ENCODE peak calls at places on chromosomes 2 and 18, in six cellular contexts. U, L, M, W, V and K are unnamed samples. For H3K4me1, the result is how much of the 10 kb centered on the place peaks cover.

GRCh38 chr18:77206676-77207370 is 42.8 kb upstream of the GALR1 start:
- DNase-seq in U (no peak), W (peak), M (no peak), L (no peak), V (no peak), K (no peak)

GRCh38 chr2:202178342-202178958 is 59.9 kb downstream of the SUMO1 start:
- DNase-seq in M (peak), U (peak), V (peak), W (peak), L (peak), K (peak)

GRCh38 chr2:45652090-45653050 is 895 bp downstream of the PRKCE start:
- DNase-seq in U (peak), W (peak), V (no peak), M (peak), L (no peak), K (peak)

GRCh38 chr2:85053802-85054201 is 79.4 kb upstream of the TCF7L1 start:
- DNase-seq in W (peak), L (no peak), V (no peak), M (no peak), U (no peak), K (no peak)

GRCh38 chr2:104736026-104736425 is 117.9 kb upstream of the POU3F3 start:
- DNase-seq in U (no peak), V (no peak), W (peak), L (no peak), M (no peak), K (no peak)

GRCh38 chr2:110794390-110794789 is 62.0 kb downstream of the ACOXL start:
- DNase-seq in M (no peak), W (no peak), V (no peak), U (no peak), L (no peak), K (no peak)

GRCh38 chr2:184685999-184686841 is 87.9 kb downstream of the ZNF804A start:
- DNase-seq in W (peak), V (no peak), M (no peak), U (no peak), L (no peak), K (no peak)

GRCh38 chr2:191115391-191115790 is 35.4 kb downstream of the STAT4 start:
- DNase-seq in L (no peak), V (peak), M (no peak), W (peak), U (no peak), K (no peak)

GRCh38 chr18:6623278-6623677 is 106.2 kb upstream of the ARHGAP28 start:
- DNase-seq in U (no peak), L (no peak), W (no peak), V (no peak), M (no peak), K (no peak)

GRCh38 chr2:29374823-29375222 is 259.6 kb downstream of the CLIP4 start:
- DNase-seq in M (peak), V (no peak), W (no peak), U (no peak), L (no peak), K (no peak)

GRCh38 chr2:54757496-54757895 is 34.0 kb downstream of the EML6 start:
- DNase-seq in U (no peak), L (peak), W (peak), M (peak), V (no peak), K (peak)

GRCh38 chr2:108982259-108982679 is 6.8 kb downstream of the EDAR start:
- DNase-seq in M (no peak), V (no peak), L (no peak), U (no peak), W (no peak), K (no peak)

GRCh38 chr2:185970148-185970852 is 231.7 kb downstream of the FSIP2 start:
- DNase-seq in M (no peak), U (no peak), L (no peak), W (peak), V (no peak), K (no peak)

GRCh38 chr2:153519260-153519875 is 40.8 kb upstream of the RPRM start:
- DNase-seq in W (peak), L (peak), U (peak), V (peak), M (peak), K (peak)

GRCh38 chr2:179592167-179592936 is 269.1 kb downstream of the ZNF385B start:
- DNase-seq in W (peak), L (no peak), M (no peak), U (no peak), V (no peak), K (no peak)

GRCh38 chr2:159891917-159892691 is 94.1 kb upstream of the CD302 start:
- DNase-seq in U (no peak), L (peak), M (peak), W (peak), V (no peak), K (no peak)
- H2AFZ ChIP-seq in U (no peak), L (no peak), M (no peak), W (no peak), V (no peak), K (no peak)

GRCh38 chr2:39513641-39514094 is 76.6 kb upstream of the MAP4K3 start:
- DNase-seq in W (peak), U (peak), M (peak), L (no peak), V (peak), K (peak)
- TF ChIP-seq CTCF in W (peak), U (peak), M (peak), L (peak), V (peak), K (peak)

GRCh38 chr18:57432765-57433400 is 2.3 kb upstream of the ONECUT2 start:
- DNase-seq in V (no peak), L (no peak), M (peak), W (no peak), U (no peak), K (no peak)
- H3K4me1 ChIP-seq in V (under half), L (under half), M (half or more), W (under half), U (under half), K (under half)

DNA sequence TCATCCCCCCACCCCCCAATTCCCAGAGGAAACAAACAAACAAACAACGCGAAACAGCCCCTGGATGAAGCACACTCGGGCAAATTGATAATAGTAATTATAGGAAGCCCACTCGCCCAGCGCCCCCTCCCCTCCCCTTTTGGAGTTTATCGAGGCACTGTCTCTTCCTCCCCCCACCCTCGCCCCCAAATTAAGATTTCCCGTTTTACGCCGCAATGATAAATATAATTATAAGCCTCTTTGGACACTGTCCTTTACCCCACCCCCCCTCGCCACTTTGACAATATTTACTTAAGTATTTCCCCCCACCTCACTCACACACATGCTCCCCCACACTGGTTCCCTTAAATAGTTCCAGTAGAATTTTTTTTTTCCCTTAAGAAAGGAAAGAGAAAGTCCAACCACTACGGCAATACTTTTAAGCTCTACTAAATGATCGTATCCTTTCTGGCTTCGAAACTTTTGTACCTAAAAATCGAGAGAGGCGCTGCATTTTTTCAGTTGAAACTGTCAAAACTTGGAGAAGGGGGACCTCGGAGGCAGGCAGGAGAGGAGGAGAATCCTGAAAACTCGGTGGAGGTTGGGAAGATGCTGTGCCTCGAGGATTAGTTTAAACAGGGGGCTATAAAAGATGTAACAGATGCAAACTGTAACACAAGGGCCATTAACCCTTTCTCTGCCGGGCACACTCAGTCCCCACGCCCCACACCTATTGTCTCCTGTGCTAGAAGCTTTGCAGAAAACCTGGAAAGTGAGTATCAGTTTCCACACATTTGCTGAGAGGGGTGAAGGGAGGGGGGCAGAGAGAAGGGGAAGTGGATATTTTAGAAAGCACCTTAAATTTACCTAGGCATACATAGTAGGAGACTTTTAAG is 1.9 kb downstream of the ZEB2 start:
- DNase-seq in U (no peak), L (no peak), W (peak), M (peak), V (no peak), K (peak)
- H2AFZ ChIP-seq in U (no peak), L (no peak), W (no peak), M (peak), V (no peak), K (peak)

DNA sequence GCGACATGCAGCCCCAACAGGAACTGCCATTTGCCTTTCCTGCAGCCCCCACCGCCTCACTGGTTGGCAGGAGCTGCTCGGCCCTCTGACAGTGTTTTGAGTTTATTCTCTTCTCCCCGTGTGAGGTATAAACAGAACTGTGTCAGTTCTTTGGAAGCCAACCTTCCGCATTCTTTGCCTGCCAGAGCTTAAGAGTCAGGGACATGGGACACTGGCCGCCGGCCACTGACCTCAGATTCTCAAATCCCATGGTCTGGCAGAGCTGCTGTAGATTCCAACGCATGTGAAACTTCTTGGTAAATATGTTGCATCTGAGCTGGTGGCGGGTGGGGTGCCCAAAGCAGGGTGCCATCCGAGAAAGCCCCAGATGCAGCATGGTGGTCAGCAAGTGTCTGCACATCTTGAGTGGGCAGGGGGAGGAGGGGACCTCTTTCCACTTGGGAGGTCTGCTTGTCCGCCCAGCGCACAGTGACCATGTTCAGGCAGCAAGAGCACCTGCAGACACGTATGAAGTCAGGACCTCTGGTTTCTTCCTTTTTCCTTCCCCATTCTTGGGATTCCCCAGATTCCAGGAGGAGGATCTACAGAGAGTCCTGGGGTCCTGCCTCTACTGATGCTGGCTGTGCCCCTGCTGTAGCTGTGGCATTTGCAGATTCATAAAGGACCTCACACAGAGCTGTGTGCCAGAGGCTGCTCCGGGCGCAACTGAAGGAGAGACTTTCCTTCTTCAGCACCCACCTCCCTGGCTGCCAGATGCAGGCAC is 23.8 kb downstream of the ASB18 start:
- DNase-seq in W (peak), M (peak), V (no peak), L (no peak), U (no peak), K (no peak)
- TF ChIP-seq CTCF in W (no peak), M (no peak), V (no peak), L (no peak), U (no peak), K (no peak)